ENCODE peak calls at places on chromosome 9, in eight cellular contexts. I is SIG-M5, X is astrocyte of the cerebellum, A is LoVo, R is HCT116, T is mesenteric fat pad, S is neural crest cell, K is body of pancreas. U is an unnamed sample.

GRCh38 chr9:129838707-129839259 is 3.5 kb downstream of the USP20 start:
- DNase-seq in T (no peak), X (no peak), A (no peak), I (no peak), R (no peak), S (no peak), K (no peak), U (no peak)

GRCh38 chr9:131618071-131618479 is 72.8 kb downstream of the PRRT1B start:
- DNase-seq in R (no peak), T (no peak), A (no peak), S (no peak), I (no peak), K (peak; percentile 72), X (no peak), U (no peak)

GRCh38 chr9:31500422-31500821 is 884.0 kb upstream of the ACO1 start:
- DNase-seq in K (no peak), S (no peak), A (no peak), T (no peak), I (no peak), R (no peak), X (no peak), U (no peak)

GRCh38 chr9:126395439-126396212 is 69.0 kb downstream of the MVB12B start:
- DNase-seq in A (peak; percentile 8), R (peak; percentile 31), I (no peak), K (no peak), T (no peak), X (peak; percentile 65), S (no peak), U (no peak)

GRCh38 chr9:2019723-2020122 is 4.6 kb downstream of the SMARCA2 start:
- DNase-seq in T (no peak), X (no peak), K (no peak), S (no peak), I (no peak), A (no peak), R (no peak), U (no peak)

GRCh38 chr9:65430221-65430620 is 145.2 kb upstream of the FOXD4L5 start:
- DNase-seq in T (no peak), I (no peak), K (no peak), R (no peak), X (no peak), A (no peak), S (no peak), U (no peak)

GRCh38 chr9:90003046-90003355 is 398.2 kb downstream of the GADD45G start:
- DNase-seq in X (no peak), K (peak; percentile 28), A (no peak), S (no peak), R (no peak), I (no peak), T (no peak), U (no peak)

GRCh38 chr9:129610473-129611301 is 10.2 kb downstream of the C9orf50 start:
- DNase-seq in R (no peak), K (peak; percentile 82), S (peak; percentile 83), T (peak; percentile 95), A (peak; percentile 70), X (no peak), I (no peak), U (peak; percentile 80)

GRCh38 chr9:81470864-81471263 is 218.5 kb downstream of the TLE1 start:
- DNase-seq in S (no peak), K (no peak), X (no peak), I (no peak), T (no peak), A (no peak), R (no peak), U (no peak)

GRCh38 chr9:98264510-98264909 is 9.1 kb upstream of the TBC1D2 start:
- DNase-seq in T (no peak), X (no peak), I (no peak), K (no peak), S (no peak), A (no peak), R (no peak), U (no peak)